ENCODE peak calls at places on chromosomes 12 and 14, in five cellular contexts. I is colonic mucosa, V is NCI-H345, K is NCI-H774, E is HEK293T. O is an unnamed sample.

GRCh38 chr12:95169368-95169767 is 47.9 kb downstream of the FGD6 start:
- DNase-seq in E (no peak), K (no peak), I (peak), V (no peak), O (no peak)

GRCh38 chr14:105201156-105201927 is 20.2 kb upstream of the NUDT14 start:
- DNase-seq in V (no peak), K (no peak), I (no peak), E (no peak), O (no peak)

GRCh38 chr14:68891851-68892660 is 87.0 kb downstream of the ACTN1 start:
- DNase-seq in V (no peak), E (no peak), I (no peak), K (no peak), O (no peak)

GRCh38 chr14:90924618-90925345 is 108.6 kb upstream of the TTC7B start:
- DNase-seq in E (no peak), I (no peak), K (no peak), V (no peak), O (no peak)

GRCh38 chr12:38823743-38824142 is 81.6 kb downstream of the CPNE8 start:
- DNase-seq in V (no peak), E (no peak), I (no peak), K (no peak), O (no peak)

GRCh38 chr12:50517456-50518048 is 12.8 kb downstream of the DIP2B start:
- DNase-seq in V (no peak), I (no peak), K (no peak), E (no peak), O (no peak)

GRCh38 chr14:104741803-104742251 is 11.1 kb upstream of the SIVA1 start:
- DNase-seq in V (no peak), E (no peak), K (no peak), I (no peak), O (no peak)

GRCh38 chr12:107144990-107145389 is 51.6 kb upstream of the CRY1 start:
- DNase-seq in V (no peak), E (no peak), K (no peak), I (no peak), O (no peak)

GRCh38 chr14:99408971-99409289 is 71.7 kb downstream of the SETD3 start:
- DNase-seq in I (no peak), K (no peak), V (no peak), E (no peak), O (no peak)

GRCh38 chr14:52124791-52125661 is 56.2 kb upstream of the NID2 start:
- DNase-seq in E (no peak), I (no peak), V (peak), K (no peak), O (no peak)

GRCh38 chr14:47822326-47822725 is 146.9 kb upstream of the MDGA2 start:
- DNase-seq in I (no peak), E (no peak), V (no peak), K (no peak), O (no peak)

GRCh38 chr12:25692115-25693035 is 139.3 kb upstream of the LMNTD1 start:
- DNase-seq in E (peak), V (no peak), I (no peak), K (no peak), O (peak)

GRCh38 chr14:69863083-69863482 is 16.1 kb upstream of the SMOC1 start:
- DNase-seq in K (no peak), V (no peak), E (no peak), I (no peak), O (no peak)

GRCh38 chr12:12350868-12351463 is 924 bp upstream of the MANSC1 start:
- DNase-seq in K (no peak), E (no peak), I (peak), V (peak), O (no peak)

GRCh38 chr12:120267736-120268135 is 2.2 kb upstream of the PXN start:
- DNase-seq in E (no peak), V (no peak), I (no peak), K (no peak), O (no peak)

GRCh38 chr14:71942904-71943694 is 10.9 kb downstream of the RGS6 start:
- DNase-seq in I (no peak), E (no peak), K (no peak), V (no peak), O (no peak)

GRCh38 chr14:51080622-51081021 is 14.3 kb downstream of the TRIM9 start:
- DNase-seq in E (no peak), K (no peak), V (no peak), I (no peak), O (no peak)

GRCh38 chr14:34715108-34715863 is 893 bp upstream of the CFL2 start:
- DNase-seq in K (no peak), E (no peak), I (no peak), V (no peak), O (no peak)

GRCh38 chr14:23639048-23639890 is 3.1 kb downstream of the DHRS2 start:
- DNase-seq in E (no peak), K (no peak), V (no peak), I (no peak), O (no peak)

GRCh38 chr14:105333613-105334364 is 19.2 kb downstream of the PACS2 start:
- DNase-seq in V (peak), E (no peak), K (no peak), I (no peak), O (no peak)

GRCh38 chr14:37384870-37385596 is 187.3 kb downstream of the MIPOL1 start:
- DNase-seq in E (no peak), I (peak), K (peak), V (peak), O (no peak)

GRCh38 chr14:22518073-22518472 is 71.0 kb downstream of the DAD1 start:
- DNase-seq in K (no peak), I (no peak), V (no peak), E (no peak), O (no peak)

GRCh38 chr12:102543494-102543893 is 63.1 kb upstream of the IGF1 start:
- DNase-seq in K (no peak), I (no peak), E (no peak), V (no peak), O (no peak)

GRCh38 chr12:131872154-131873046 is 22.0 kb upstream of the ULK1 start:
- DNase-seq in E (peak), K (no peak), V (no peak), I (no peak), O (no peak)

GRCh38 chr12:123171967-123172366 is 21.1 kb upstream of the PITPNM2 start:
- DNase-seq in E (no peak), V (no peak), K (peak), I (no peak), O (no peak)

GRCh38 chr12:754871-755562 is 2.6 kb downstream of the WNK1 start:
- DNase-seq in V (peak), K (peak), E (peak), I (no peak), O (peak)

GRCh38 chr12:29611906-29612305 is 114.4 kb upstream of the OVCH1 start:
- DNase-seq in E (no peak), K (no peak), V (no peak), I (no peak), O (no peak)

GRCh38 chr14:90511252-90511651 is 114.4 kb downstream of the CALM1 start:
- DNase-seq in V (no peak), I (no peak), K (no peak), E (no peak), O (no peak)

GRCh38 chr14:49828640-49829039 is 23.9 kb downstream of the NEMF start:
- DNase-seq in V (no peak), K (no peak), E (no peak), I (no peak), O (no peak)

GRCh38 chr12:129887047-129887568 is 16.7 kb downstream of the TMEM132D start:
- DNase-seq in I (no peak), K (peak), V (peak), E (no peak), O (peak)

GRCh38 chr14:31752867-31753661 is 191.9 kb downstream of the NUBPL start:
- DNase-seq in I (no peak), V (no peak), E (no peak), K (no peak), O (no peak)

GRCh38 chr14:37021406-37021805 is 151.0 kb downstream of the SLC25A21 start:
- DNase-seq in K (no peak), V (no peak), I (no peak), E (no peak), O (no peak)

GRCh38 chr12:90940872-90941499 is 14.0 kb downstream of the CCER1 start:
- DNase-seq in V (peak), E (peak), I (no peak), K (peak), O (peak)

GRCh38 chr12:132006056-132006680 is 56.4 kb downstream of the EP400 start:
- DNase-seq in V (no peak), I (no peak), K (no peak), E (no peak), O (no peak)